ENCODE peak calls at places on chromosomes 6 and 20, in eight cellular contexts. D, X, O, H, Z, Y, C and Q are unnamed samples.
A peak's percentile ranks its signal among the peaks of the same experiment; 100 is the strongest.

GRCh38 chr20:5041433-5041832 is 40.1 kb upstream of the SLC23A2 start:
- DNase-seq in O (peak; percentile 59), H (peak; percentile 40), C (peak; percentile 35), Y (no peak), D (no peak), X (no peak), Z (no peak), Q (no peak)

GRCh38 chr6:23329091-23329490 is 759.7 kb downstream of the HDGFL1 start:
- DNase-seq in Y (no peak), Z (peak; percentile 35), C (no peak), O (no peak), D (no peak), H (no peak), X (no peak), Q (no peak)

GRCh38 chr6:116482780-116483179 is 21.6 kb downstream of the CALHM6 start:
- DNase-seq in Z (no peak), X (no peak), Y (no peak), O (no peak), D (no peak), C (no peak), H (no peak), Q (no peak)

GRCh38 chr6:25320459-25320858 is 41.3 kb downstream of the CARMIL1 start:
- DNase-seq in X (no peak), D (no peak), H (no peak), Z (no peak), Y (no peak), O (no peak), C (peak; percentile 91), Q (no peak)

GRCh38 chr6:63066053-63066704 is 145.1 kb upstream of the FKBP1C start:
- DNase-seq in D (no peak), Z (peak; percentile 6), X (no peak), H (no peak), Y (no peak), C (peak; percentile 91), O (no peak), Q (no peak)

GRCh38 chr6:170066679-170067078 is 224.2 kb downstream of the DLL1 start:
- DNase-seq in X (no peak), O (no peak), C (no peak), Y (peak; percentile 28), D (no peak), Z (no peak), H (no peak), Q (no peak)

GRCh38 chr20:35523298-35523888 is 6.1 kb downstream of the C20orf173 start:
- DNase-seq in D (no peak), Z (peak; percentile 57), O (peak; percentile 8), Y (no peak), C (peak; percentile 59), H (no peak), X (no peak), Q (no peak)

GRCh38 chr6:33712914-33713313 is 1.4 kb upstream of the UQCC2 start:
- DNase-seq in H (no peak), O (no peak), D (no peak), C (no peak), Y (no peak), Z (no peak), X (no peak), Q (no peak)

GRCh38 chr6:19587238-19587942 is 249.8 kb upstream of the ID4 start:
- DNase-seq in O (no peak), X (no peak), H (no peak), D (no peak), Z (no peak), C (no peak), Y (no peak), Q (no peak)

GRCh38 chr6:73823832-73824231 is 127.8 kb downstream of the CD109 start:
- DNase-seq in Z (no peak), O (no peak), X (no peak), Y (no peak), H (no peak), C (no peak), D (no peak), Q (no peak)

GRCh38 chr20:35840403-35840802 is 68.6 kb downstream of the PHF20 start:
- DNase-seq in O (no peak), Z (no peak), Y (no peak), H (no peak), C (no peak), X (no peak), D (no peak), Q (no peak)

GRCh38 chr6:25302677-25303128 is 23.5 kb downstream of the CARMIL1 start:
- DNase-seq in H (no peak), X (no peak), Y (no peak), O (no peak), Z (peak; percentile 7), C (no peak), D (no peak), Q (no peak)

GRCh38 chr6:28765978-28766351 is 157.8 kb downstream of the TRIM27 start:
- DNase-seq in O (no peak), Z (no peak), C (peak; percentile 59), H (no peak), Y (no peak), D (no peak), X (no peak), Q (no peak)

GRCh38 chr6:132931937-132932336 is 117.6 kb downstream of the RPS12 start:
- DNase-seq in O (no peak), Z (peak; percentile 71), C (no peak), H (no peak), X (no peak), Y (no peak), D (no peak), Q (no peak)

GRCh38 chr6:83536034-83536646 is 23.8 kb downstream of the PRSS35 start:
- DNase-seq in D (peak; percentile 58), Z (peak; percentile 78), X (no peak), Y (no peak), O (peak; percentile 53), H (peak; percentile 57), C (peak; percentile 73), Q (no peak)

GRCh38 chr6:133701633-133702331 is 187.1 kb upstream of the TCF21 start:
- DNase-seq in Z (peak; percentile 38), X (no peak), C (no peak), Y (no peak), H (no peak), D (no peak), O (no peak), Q (peak; percentile 56)

GRCh38 chr6:23964865-23965264 is 161.2 kb upstream of the NRSN1 start:
- DNase-seq in X (no peak), D (no peak), Z (no peak), C (no peak), H (no peak), O (no peak), Y (no peak), Q (no peak)

GRCh38 chr6:17907467-17908229 is 79.8 kb downstream of the KIF13A start:
- DNase-seq in D (peak; percentile 63), C (peak; percentile 62), O (peak; percentile 80), X (peak; percentile 91), Z (peak; percentile 97), H (no peak), Y (peak; percentile 89), Q (peak; percentile 59)

GRCh38 chr6:27672113-27672799 is 199.4 kb upstream of the ZNF184 start:
- DNase-seq in H (peak; percentile 69), C (peak; percentile 99), Z (peak; percentile 90), D (no peak), Y (no peak), X (no peak), O (no peak), Q (no peak)

GRCh38 chr6:56378507-56378906 is 131.1 kb upstream of the COL21A1 start:
- DNase-seq in H (no peak), O (no peak), D (no peak), Y (no peak), X (no peak), C (no peak), Z (no peak), Q (no peak)

GRCh38 chr6:31836676-31837611 is 9.4 kb downstream of the HSPA1B start:
- DNase-seq in C (no peak), Z (peak; percentile 38), D (no peak), H (no peak), Y (no peak), X (no peak), O (no peak), Q (no peak)
- H3K4me1 ChIP-seq in C (no peaks in the 10 kb centered on the region), Z (peaks cover 18% of the 10 kb centered on the region), D (peaks cover 59% of the 10 kb centered on the region), H (no peaks in the 10 kb centered on the region), Y (peaks cover 42% of the 10 kb centered on the region), X (peaks cover 32% of the 10 kb centered on the region), O (peaks cover 30% of the 10 kb centered on the region), Q (peaks cover 31% of the 10 kb centered on the region)

DNA sequence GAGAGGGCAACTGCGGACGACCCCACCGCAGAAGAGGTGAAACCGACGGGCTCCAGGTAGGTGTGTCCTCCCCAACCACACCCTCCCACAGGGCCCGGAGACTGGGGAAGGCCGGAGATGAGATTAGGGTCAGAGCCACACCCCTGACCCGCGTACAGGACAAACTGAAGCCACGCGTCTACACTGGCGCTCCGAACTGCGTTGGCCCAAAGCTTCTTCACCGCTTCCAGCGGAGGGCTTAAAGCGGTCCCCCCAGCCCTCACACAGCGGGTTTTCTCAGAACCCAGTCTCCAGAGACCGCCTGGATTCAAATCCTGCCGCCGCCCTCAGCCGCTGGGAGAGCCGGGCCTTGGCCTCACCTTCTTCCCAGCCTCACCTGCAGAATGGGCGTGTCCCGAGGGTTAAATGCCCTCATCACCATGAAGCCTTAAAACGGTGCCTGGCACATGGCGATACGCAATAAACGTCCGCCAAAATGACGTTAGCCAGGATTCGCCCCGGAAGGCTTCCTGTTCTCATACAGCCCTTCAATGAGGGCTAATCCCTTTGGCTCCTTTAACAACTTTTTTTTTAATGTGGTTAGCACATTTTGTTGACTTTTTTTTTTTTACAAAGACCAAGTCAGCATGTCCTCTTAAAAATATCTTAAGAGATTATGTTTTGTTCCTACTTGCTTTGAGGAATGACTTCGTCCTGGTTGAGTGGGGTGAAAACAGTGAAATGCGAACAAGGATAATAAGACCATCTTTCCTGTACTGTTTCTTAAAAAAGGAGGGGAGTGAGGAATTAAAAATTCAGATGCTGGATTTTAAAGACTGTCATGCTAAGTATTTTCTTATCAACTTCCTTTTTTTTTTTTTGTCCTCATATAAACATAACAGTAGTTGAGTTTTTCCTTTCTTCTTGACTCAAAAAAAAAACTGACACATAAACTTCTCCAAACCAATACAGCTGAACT is 15.1 kb upstream of the ZNF217 start:
- DNase-seq in Z (no peak), Y (no peak), D (peak; percentile 29), O (no peak), H (peak; percentile 70), X (no peak), C (peak; percentile 28), Q (no peak)
- H3K27ac ChIP-seq in Z (peak overlapping the region; percentile 74), Y (no peak overlapping the region), D (peak overlapping the region; percentile 75), O (no peak overlapping the region), H (no peak overlapping the region), X (peak overlapping the region; percentile 24), C (peak overlapping the region; percentile 6), Q (peak overlapping the region; percentile 96)

DNA sequence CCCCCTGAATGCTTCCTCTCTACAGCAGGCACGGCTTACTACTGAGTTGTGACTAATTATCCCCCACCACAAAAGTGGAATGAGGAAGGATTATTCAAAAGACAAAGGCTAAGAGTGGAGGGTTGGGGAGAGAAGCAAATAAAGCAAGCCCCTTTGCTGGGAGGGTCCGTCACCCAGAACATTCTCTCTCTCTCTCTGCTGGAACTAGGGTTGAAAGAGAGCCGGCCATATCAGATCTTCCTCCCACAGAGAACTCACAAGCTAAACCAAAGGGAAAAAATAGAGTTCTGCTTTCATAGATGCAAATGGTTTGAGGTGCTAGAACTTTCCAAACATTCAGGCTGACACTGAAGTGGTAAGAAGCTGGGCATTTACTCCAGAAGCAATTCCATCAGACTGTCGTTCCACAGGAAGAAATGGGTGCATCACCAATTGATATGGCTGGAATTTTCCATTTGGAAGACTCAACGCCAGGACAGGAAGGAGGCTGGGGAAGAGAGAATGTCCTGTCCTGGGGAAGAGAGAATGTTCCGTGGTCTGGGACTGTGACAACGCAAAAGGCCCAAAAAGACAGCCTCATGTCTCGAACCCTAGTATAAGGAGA is 7.9 kb downstream of the ZMYND8 start:
- DNase-seq in O (no peak), H (no peak), X (no peak), Z (no peak), D (no peak), C (peak; percentile 87), Y (no peak), Q (no peak)
- H3K4me1 ChIP-seq in O (peaks cover 69% of the 10 kb centered on the region), H (peaks cover 24% of the 10 kb centered on the region), X (peaks cover 60% of the 10 kb centered on the region), Z (peaks cover 30% of the 10 kb centered on the region), D (peaks cover 95% of the 10 kb centered on the region), C (peaks cover 47% of the 10 kb centered on the region), Y (peaks cover 81% of the 10 kb centered on the region), Q (peaks cover 10% of the 10 kb centered on the region)

GRCh38 chr6:85995339-85996033 is 352.8 kb upstream of the SYNCRIP start:
- DNase-seq in H (no peak), Y (no peak), X (no peak), D (no peak), O (no peak), Z (no peak), C (no peak), Q (no peak)
- H3K27ac ChIP-seq in H (no peak overlapping the region), Y (no peak overlapping the region), X (no peak overlapping the region), D (no peak overlapping the region), O (no peak overlapping the region), Z (no peak overlapping the region), C (no peak overlapping the region), Q (no peak overlapping the region)